ENCODE peak calls at places on chromosomes 11 and 22, in ten cellular contexts. F is lower leg skin, A is fibroblast of pulmonary artery, B is brain microvascular endothelial cell, W is HS-27A, Q is GM23248, O is GM12891, U is NCI-H82, N is PC-3, T is IMR-90. H is an unnamed sample.

GRCh38 chr11:126918556-126918955 is 82.0 kb downstream of the KIRREL3 start:
- DNase-seq in F (no peak), A (peak), B (no peak), W (no peak), Q (peak), O (no peak), U (no peak), N (no peak), T (peak), H (no peak)

GRCh38 chr22:47205562-47205961 is 443.1 kb downstream of the TBC1D22A start:
- DNase-seq in F (no peak), A (no peak), B (no peak), W (no peak), Q (no peak), O (no peak), U (no peak), N (no peak), T (no peak), H (no peak)

GRCh38 chr11:15688351-15688792 is 573.6 kb downstream of the INSC start:
- DNase-seq in F (no peak), A (peak), B (peak), W (no peak), Q (peak), O (no peak), U (no peak), N (no peak), T (peak), H (no peak)

GRCh38 chr11:128662960-128663359 is 30.9 kb upstream of the FLI1 start:
- DNase-seq in F (no peak), A (no peak), B (no peak), W (no peak), Q (no peak), O (no peak), U (peak), N (no peak), T (no peak), H (no peak)

GRCh38 chr11:100525635-100526034 is 161.5 kb upstream of the ARHGAP42 start:
- DNase-seq in F (no peak), A (no peak), B (no peak), W (no peak), Q (no peak), O (no peak), U (peak), N (peak), T (no peak), H (no peak)

GRCh38 chr22:39204216-39204615 is 40.6 kb downstream of the PDGFB start:
- DNase-seq in F (no peak), A (no peak), B (no peak), W (no peak), Q (no peak), O (no peak), U (no peak), N (no peak), T (no peak), H (no peak)

GRCh38 chr11:71490731-71491390 is 36.2 kb upstream of the KRTAP5-7 start:
- DNase-seq in F (no peak), A (no peak), B (no peak), W (no peak), Q (no peak), O (no peak), U (no peak), N (no peak), T (no peak), H (no peak)

GRCh38 chr11:33935466-33935865 is 43.6 kb upstream of the LMO2 start:
- DNase-seq in F (no peak), A (no peak), B (no peak), W (no peak), Q (no peak), O (no peak), U (peak), N (no peak), T (no peak), H (no peak)

GRCh38 chr22:37996515-37997246 is 12.3 kb upstream of the SOX10 start:
- DNase-seq in F (no peak), A (no peak), B (no peak), W (no peak), Q (no peak), O (no peak), U (peak), N (no peak), T (no peak), H (no peak)

GRCh38 chr11:60378359-60378758 is at the start of gene MS4A7:
- DNase-seq in F (peak), A (no peak), B (no peak), W (no peak), Q (no peak), O (peak), U (no peak), N (peak), T (no peak), H (peak)

GRCh38 chr11:109644158-109644557 is 222.2 kb downstream of the C11orf87 start:
- DNase-seq in F (peak), A (peak), B (no peak), W (no peak), Q (peak), O (no peak), U (peak), N (peak), T (no peak), H (no peak)

GRCh38 chr11:128055576-128056217 is 531.7 kb downstream of the ETS1 start:
- DNase-seq in F (no peak), A (no peak), B (no peak), W (no peak), Q (no peak), O (no peak), U (no peak), N (no peak), T (no peak), H (no peak)

GRCh38 chr22:44462246-44463015 is 35.6 kb downstream of the RTL6 start:
- DNase-seq in F (no peak), A (no peak), B (no peak), W (no peak), Q (no peak), O (no peak), U (no peak), N (no peak), T (no peak), H (no peak)

GRCh38 chr22:23219787-23220484 is 39.6 kb downstream of the BCR start:
- DNase-seq in F (no peak), A (peak), B (peak), W (no peak), Q (peak), O (peak), U (peak), N (peak), T (peak), H (peak)

GRCh38 chr11:80146231-80146630 is 705.4 kb upstream of the TENM4 start:
- DNase-seq in F (no peak), A (no peak), B (no peak), W (no peak), Q (no peak), O (no peak), U (peak), N (peak), T (no peak), H (no peak)

GRCh38 chr11:130131957-130132850 is 27.4 kb upstream of the ST14 start:
- DNase-seq in F (no peak), A (peak), B (peak), W (no peak), Q (peak), O (peak), U (peak), N (peak), T (peak), H (peak)

GRCh38 chr22:42962295-42963230 is 52.4 kb downstream of the PACSIN2 start:
- DNase-seq in F (no peak), A (peak), B (no peak), W (no peak), Q (peak), O (no peak), U (no peak), N (no peak), T (peak), H (no peak)

GRCh38 chr11:47071341-47071740 is 105.3 kb downstream of the ARFGAP2 start:
- DNase-seq in F (no peak), A (no peak), B (no peak), W (no peak), Q (no peak), O (no peak), U (no peak), N (no peak), T (no peak), H (no peak)

GRCh38 chr11:123221074-123221473 is 26.0 kb upstream of the CLMP start:
- DNase-seq in F (no peak), A (peak), B (no peak), W (no peak), Q (peak), O (no peak), U (no peak), N (no peak), T (no peak), H (no peak)

GRCh38 chr11:34627197-34627596 is 6.3 kb downstream of the EHF start:
- DNase-seq in F (no peak), A (no peak), B (no peak), W (no peak), Q (no peak), O (no peak), U (no peak), N (no peak), T (no peak), H (no peak)

GRCh38 chr22:45072322-45072903 is 62.6 kb upstream of the PHF21B start:
- DNase-seq in F (no peak), A (peak), B (peak), W (no peak), Q (peak), O (no peak), U (no peak), N (peak), T (peak), H (no peak)

GRCh38 chr11:116712428-116712827 is 60.4 kb downstream of the BUD13 start:
- DNase-seq in F (no peak), A (no peak), B (no peak), W (no peak), Q (no peak), O (no peak), U (peak), N (no peak), T (no peak), H (no peak)

GRCh38 chr22:26466196-26466595 is 17.4 kb downstream of the HPS4 start:
- DNase-seq in F (no peak), A (no peak), B (no peak), W (no peak), Q (peak), O (no peak), U (no peak), N (no peak), T (no peak), H (no peak)

GRCh38 chr11:70595452-70595851 is 197.1 kb downstream of the CTTN start:
- DNase-seq in F (no peak), A (no peak), B (no peak), W (no peak), Q (no peak), O (no peak), U (no peak), N (no peak), T (no peak), H (no peak)

GRCh38 chr11:27390959-27391326 is 27.9 kb upstream of the CCDC34 start:
- DNase-seq in F (no peak), A (peak), B (peak), W (peak), Q (peak), O (no peak), U (no peak), N (no peak), T (peak), H (no peak)

GRCh38 chr22:19811211-19811621 is 43.5 kb downstream of the GNB1L start:
- DNase-seq in F (no peak), A (no peak), B (no peak), W (no peak), Q (no peak), O (no peak), U (no peak), N (no peak), T (no peak), H (no peak)

GRCh38 chr11:62005231-62005661 is 37.8 kb upstream of the FTH1 start:
- DNase-seq in F (no peak), A (peak), B (no peak), W (no peak), Q (peak), O (no peak), U (no peak), N (no peak), T (no peak), H (no peak)

GRCh38 chr11:93081694-93082093 is 112.2 kb downstream of the MTNR1B start:
- DNase-seq in F (no peak), A (no peak), B (no peak), W (no peak), Q (no peak), O (no peak), U (peak), N (no peak), T (no peak), H (no peak)

GRCh38 chr11:45092901-45093760 is 53.3 kb upstream of the PRDM11 start:
- DNase-seq in F (peak), A (peak), B (peak), W (peak), Q (peak), O (no peak), U (no peak), N (peak), T (peak), H (no peak)

GRCh38 chr22:40156001-40156516 is 21.7 kb upstream of the TNRC6B start:
- DNase-seq in F (no peak), A (peak), B (peak), W (no peak), Q (peak), O (no peak), U (no peak), N (peak), T (peak), H (no peak)

GRCh38 chr22:39518124-39518786 is 2.1 kb upstream of the ATF4 start:
- DNase-seq in F (no peak), A (peak), B (no peak), W (no peak), Q (peak), O (no peak), U (peak), N (no peak), T (peak), H (no peak)

GRCh38 chr11:100543386-100543785 is 143.7 kb upstream of the ARHGAP42 start:
- DNase-seq in F (no peak), A (no peak), B (no peak), W (no peak), Q (no peak), O (no peak), U (no peak), N (no peak), T (no peak), H (no peak)

GRCh38 chr11:119195680-119196079 is 10.4 kb downstream of the NHERF4 start:
- DNase-seq in F (no peak), A (peak), B (peak), W (no peak), Q (peak), O (no peak), U (peak), N (peak), T (peak), H (no peak)

GRCh38 chr11:90788956-90789355 is 566.1 kb upstream of the CHORDC1 start:
- DNase-seq in F (no peak), A (no peak), B (no peak), W (no peak), Q (no peak), O (no peak), U (no peak), N (no peak), T (no peak), H (no peak)